ENCODE peak calls at places on chromosomes 5 and 9, in six cellular contexts. One of them, this sample, is unnamed.

GRCh38 chr9:133991964-133992779 is at the start of gene VAV2:
- DNase-seq in neuronal stem cell: peak
- DNase-seq in IMR-90: peak
- DNase-seq in mesenchymal stem cell: peak
- DNase-seq in H1: no peak
- DNase-seq in trophoblast cell: peak
- DNase-seq in this sample: peak

GRCh38 chr9:114503009-114503408 is 2.3 kb downstream of the WHRN start:
- DNase-seq in neuronal stem cell: no peak
- DNase-seq in IMR-90: no peak
- DNase-seq in mesenchymal stem cell: no peak
- DNase-seq in H1: no peak
- DNase-seq in trophoblast cell: no peak
- DNase-seq in this sample: no peak

GRCh38 chr9:81052846-81053245 is 636.5 kb downstream of the TLE1 start:
- DNase-seq in neuronal stem cell: no peak
- DNase-seq in IMR-90: peak
- DNase-seq in mesenchymal stem cell: peak
- DNase-seq in H1: no peak
- DNase-seq in trophoblast cell: no peak
- DNase-seq in this sample: no peak

GRCh38 chr5:135890867-135891266 is 4.8 kb downstream of the IL9 start:
- DNase-seq in neuronal stem cell: no peak
- DNase-seq in IMR-90: no peak
- DNase-seq in mesenchymal stem cell: no peak
- DNase-seq in H1: no peak
- DNase-seq in trophoblast cell: no peak
- DNase-seq in this sample: no peak

GRCh38 chr5:176614805-176615478 is 5.0 kb upstream of the GPRIN1 start:
- DNase-seq in neuronal stem cell: no peak
- DNase-seq in IMR-90: peak
- DNase-seq in mesenchymal stem cell: peak
- DNase-seq in H1: no peak
- DNase-seq in trophoblast cell: no peak
- DNase-seq in this sample: no peak

GRCh38 chr5:175548899-175549311 is 70.5 kb downstream of the SFXN1 start:
- DNase-seq in neuronal stem cell: no peak
- DNase-seq in IMR-90: no peak
- DNase-seq in mesenchymal stem cell: no peak
- DNase-seq in H1: no peak
- DNase-seq in trophoblast cell: no peak
- DNase-seq in this sample: peak

GRCh38 chr5:26625099-26625498 is 413.3 kb downstream of the CDH9 start:
- DNase-seq in neuronal stem cell: no peak
- DNase-seq in IMR-90: no peak
- DNase-seq in mesenchymal stem cell: no peak
- DNase-seq in H1: no peak
- DNase-seq in trophoblast cell: no peak
- DNase-seq in this sample: no peak

GRCh38 chr5:56827043-56827442 is 11.7 kb downstream of the MAP3K1 start:
- DNase-seq in neuronal stem cell: no peak
- DNase-seq in IMR-90: no peak
- DNase-seq in mesenchymal stem cell: no peak
- DNase-seq in H1: no peak
- DNase-seq in trophoblast cell: peak
- DNase-seq in this sample: peak

GRCh38 chr5:168314735-168315411 is 23.4 kb downstream of the WWC1 start:
- DNase-seq in neuronal stem cell: no peak
- DNase-seq in IMR-90: peak
- DNase-seq in mesenchymal stem cell: peak
- DNase-seq in H1: no peak
- DNase-seq in trophoblast cell: peak
- DNase-seq in this sample: peak

GRCh38 chr9:38437193-38437823 is 13.1 kb upstream of the IGFBPL1 start:
- DNase-seq in neuronal stem cell: no peak
- DNase-seq in IMR-90: peak
- DNase-seq in mesenchymal stem cell: peak
- DNase-seq in H1: no peak
- DNase-seq in trophoblast cell: peak
- DNase-seq in this sample: no peak

GRCh38 chr9:115373000-115373709 is 255.2 kb upstream of the TNC start:
- DNase-seq in neuronal stem cell: no peak
- DNase-seq in IMR-90: peak
- DNase-seq in mesenchymal stem cell: peak
- DNase-seq in H1: no peak
- DNase-seq in trophoblast cell: peak
- DNase-seq in this sample: no peak

GRCh38 chr9:36486933-36487481 is 85.7 kb upstream of the MELK start:
- DNase-seq in neuronal stem cell: peak
- DNase-seq in IMR-90: no peak
- DNase-seq in mesenchymal stem cell: peak
- DNase-seq in H1: no peak
- DNase-seq in trophoblast cell: peak
- DNase-seq in this sample: peak

GRCh38 chr9:94870465-94870792 is 143.9 kb downstream of the AOPEP start:
- DNase-seq in neuronal stem cell: no peak
- DNase-seq in IMR-90: no peak
- DNase-seq in mesenchymal stem cell: no peak
- DNase-seq in H1: no peak
- DNase-seq in trophoblast cell: no peak
- DNase-seq in this sample: no peak

GRCh38 chr5:96817496-96817895 is 9.8 kb upstream of the ERAP1 start:
- DNase-seq in neuronal stem cell: no peak
- DNase-seq in IMR-90: no peak
- DNase-seq in mesenchymal stem cell: no peak
- DNase-seq in H1: no peak
- DNase-seq in trophoblast cell: no peak
- DNase-seq in this sample: no peak

GRCh38 chr5:157820593-157821252 is 38.2 kb downstream of the CLINT1 start:
- DNase-seq in neuronal stem cell: peak
- DNase-seq in IMR-90: peak
- DNase-seq in mesenchymal stem cell: peak
- DNase-seq in H1: no peak
- DNase-seq in trophoblast cell: peak
- DNase-seq in this sample: no peak

GRCh38 chr5:78677777-78678668 is 29.5 kb upstream of the LHFPL2 start:
- DNase-seq in neuronal stem cell: no peak
- DNase-seq in IMR-90: peak
- DNase-seq in mesenchymal stem cell: peak
- DNase-seq in H1: no peak
- DNase-seq in trophoblast cell: peak
- DNase-seq in this sample: no peak

GRCh38 chr5:147208134-147208533 is 26.7 kb upstream of the STK32A start:
- DNase-seq in neuronal stem cell: no peak
- DNase-seq in IMR-90: no peak
- DNase-seq in mesenchymal stem cell: no peak
- DNase-seq in H1: no peak
- DNase-seq in trophoblast cell: no peak
- DNase-seq in this sample: no peak

GRCh38 chr5:113292535-113292934 is 142.3 kb downstream of the TSSK1B start:
- DNase-seq in neuronal stem cell: no peak
- DNase-seq in IMR-90: peak
- DNase-seq in mesenchymal stem cell: peak
- DNase-seq in H1: no peak
- DNase-seq in trophoblast cell: no peak
- DNase-seq in this sample: no peak

GRCh38 chr9:119289740-119290139 is 79.5 kb downstream of the BRINP1 start:
- DNase-seq in neuronal stem cell: peak
- DNase-seq in IMR-90: no peak
- DNase-seq in mesenchymal stem cell: peak
- DNase-seq in H1: no peak
- DNase-seq in trophoblast cell: peak
- DNase-seq in this sample: peak

GRCh38 chr5:1974501-1975405 is 92.0 kb upstream of the IRX4 start:
- DNase-seq in neuronal stem cell: no peak
- DNase-seq in IMR-90: no peak
- DNase-seq in mesenchymal stem cell: no peak
- DNase-seq in H1: no peak
- DNase-seq in trophoblast cell: no peak
- DNase-seq in this sample: no peak

GRCh38 chr5:13133951-13134350 is 810.5 kb downstream of the DNAH5 start:
- DNase-seq in neuronal stem cell: no peak
- DNase-seq in IMR-90: no peak
- DNase-seq in mesenchymal stem cell: no peak
- DNase-seq in H1: no peak
- DNase-seq in trophoblast cell: no peak
- DNase-seq in this sample: peak

GRCh38 chr5:53031695-53032096 is 42.5 kb downstream of the ITGA2 start:
- DNase-seq in neuronal stem cell: no peak
- DNase-seq in IMR-90: peak
- DNase-seq in mesenchymal stem cell: peak
- DNase-seq in H1: no peak
- DNase-seq in trophoblast cell: peak
- DNase-seq in this sample: no peak

GRCh38 chr9:121333950-121334773 is 35.9 kb downstream of the STOM start:
- DNase-seq in neuronal stem cell: no peak
- DNase-seq in IMR-90: no peak
- DNase-seq in mesenchymal stem cell: no peak
- DNase-seq in H1: no peak
- DNase-seq in trophoblast cell: peak
- DNase-seq in this sample: no peak

GRCh38 chr9:131734165-131734610 is 5.7 kb downstream of the RAPGEF1 start:
- DNase-seq in neuronal stem cell: no peak
- DNase-seq in IMR-90: no peak
- DNase-seq in mesenchymal stem cell: no peak
- DNase-seq in H1: no peak
- DNase-seq in trophoblast cell: peak
- DNase-seq in this sample: no peak

GRCh38 chr9:35867538-35867937 is 2.7 kb downstream of the OR13J1 start:
- DNase-seq in neuronal stem cell: no peak
- DNase-seq in IMR-90: no peak
- DNase-seq in mesenchymal stem cell: no peak
- DNase-seq in H1: no peak
- DNase-seq in trophoblast cell: no peak
- DNase-seq in this sample: no peak

GRCh38 chr5:72557147-72557501 is 49.9 kb upstream of the ZNF366 start:
- DNase-seq in neuronal stem cell: no peak
- DNase-seq in IMR-90: no peak
- DNase-seq in mesenchymal stem cell: no peak
- DNase-seq in H1: no peak
- DNase-seq in trophoblast cell: no peak
- DNase-seq in this sample: no peak

GRCh38 chr5:169636477-169637084 is 494 bp upstream of the DOCK2 start:
- DNase-seq in neuronal stem cell: no peak
- DNase-seq in IMR-90: no peak
- DNase-seq in mesenchymal stem cell: no peak
- DNase-seq in H1: no peak
- DNase-seq in trophoblast cell: no peak
- DNase-seq in this sample: peak

GRCh38 chr5:106085136-106085535 is 1585.6 kb downstream of the EFNA5 start:
- DNase-seq in neuronal stem cell: no peak
- DNase-seq in IMR-90: no peak
- DNase-seq in mesenchymal stem cell: no peak
- DNase-seq in H1: no peak
- DNase-seq in trophoblast cell: no peak
- DNase-seq in this sample: no peak

GRCh38 chr9:113564804-113565237 is 101.3 kb downstream of the RGS3 start:
- DNase-seq in neuronal stem cell: no peak
- DNase-seq in IMR-90: peak
- DNase-seq in mesenchymal stem cell: peak
- DNase-seq in H1: no peak
- DNase-seq in trophoblast cell: no peak
- DNase-seq in this sample: peak

GRCh38 chr5:109558364-109558763 is 131.4 kb upstream of the MAN2A1 start:
- DNase-seq in neuronal stem cell: no peak
- DNase-seq in IMR-90: no peak
- DNase-seq in mesenchymal stem cell: no peak
- DNase-seq in H1: no peak
- DNase-seq in trophoblast cell: no peak
- DNase-seq in this sample: no peak

GRCh38 chr5:124746916-124747769 is 704 bp upstream of the ZNF608 start:
- DNase-seq in neuronal stem cell: peak
- DNase-seq in IMR-90: peak
- DNase-seq in mesenchymal stem cell: peak
- DNase-seq in H1: no peak
- DNase-seq in trophoblast cell: peak
- DNase-seq in this sample: peak

GRCh38 chr9:26159575-26160392 is 481.5 kb upstream of the TUSC1 start:
- DNase-seq in neuronal stem cell: no peak
- DNase-seq in IMR-90: peak
- DNase-seq in mesenchymal stem cell: peak
- DNase-seq in H1: no peak
- DNase-seq in trophoblast cell: no peak
- DNase-seq in this sample: no peak

GRCh38 chr5:131270809-131271208 is 7.0 kb downstream of the CDC42SE2 start:
- DNase-seq in neuronal stem cell: no peak
- DNase-seq in IMR-90: peak
- DNase-seq in mesenchymal stem cell: peak
- DNase-seq in H1: no peak
- DNase-seq in trophoblast cell: peak
- DNase-seq in this sample: no peak

GRCh38 chr5:167726641-167727040 is 564.8 kb upstream of the WWC1 start:
- DNase-seq in neuronal stem cell: no peak
- DNase-seq in IMR-90: no peak
- DNase-seq in mesenchymal stem cell: no peak
- DNase-seq in H1: no peak
- DNase-seq in trophoblast cell: no peak
- DNase-seq in this sample: no peak

GRCh38 chr5:160133071-160133917 is 14.0 kb upstream of the PWWP2A start:
- DNase-seq in neuronal stem cell: peak
- DNase-seq in IMR-90: no peak
- DNase-seq in mesenchymal stem cell: peak
- DNase-seq in H1: peak
- DNase-seq in trophoblast cell: no peak
- DNase-seq in this sample: peak
- H2BK5ac ChIP-seq in neuronal stem cell: no peak
- H2BK5ac ChIP-seq in IMR-90: no peak
- H2BK5ac ChIP-seq in mesenchymal stem cell: no peak
- H2BK5ac ChIP-seq in H1: peak
- H2BK5ac ChIP-seq in trophoblast cell: no peak
- H2BK5ac ChIP-seq in this sample: no peak

GRCh38 chr5:33688041-33688980 is 203.5 kb downstream of the ADAMTS12 start:
- DNase-seq in neuronal stem cell: no peak
- DNase-seq in IMR-90: no peak
- DNase-seq in mesenchymal stem cell: no peak
- DNase-seq in H1: no peak
- DNase-seq in trophoblast cell: no peak
- DNase-seq in this sample: no peak
- H2AFZ ChIP-seq in neuronal stem cell: no peak
- H2AFZ ChIP-seq in IMR-90: no peak
- H2AFZ ChIP-seq in mesenchymal stem cell: no peak
- H2AFZ ChIP-seq in H1: no peak
- H2AFZ ChIP-seq in trophoblast cell: no peak
- H2AFZ ChIP-seq in this sample: no peak

GRCh38 chr5:142319560-142320426 is 5.0 kb downstream of the SPRY4 start:
- DNase-seq in neuronal stem cell: peak
- DNase-seq in IMR-90: no peak
- DNase-seq in mesenchymal stem cell: peak
- DNase-seq in H1: no peak
- DNase-seq in trophoblast cell: no peak
- DNase-seq in this sample: no peak
- H2BK5ac ChIP-seq in neuronal stem cell: no peak
- H2BK5ac ChIP-seq in IMR-90: peak
- H2BK5ac ChIP-seq in mesenchymal stem cell: no peak
- H2BK5ac ChIP-seq in H1: no peak
- H2BK5ac ChIP-seq in trophoblast cell: no peak
- H2BK5ac ChIP-seq in this sample: no peak

GRCh38 chr5:116947691-116948528 is 373.3 kb upstream of the SEMA6A start:
- DNase-seq in neuronal stem cell: peak
- DNase-seq in IMR-90: no peak
- DNase-seq in mesenchymal stem cell: peak
- DNase-seq in H1: peak
- DNase-seq in trophoblast cell: peak
- DNase-seq in this sample: peak
- H2AFZ ChIP-seq in neuronal stem cell: peak
- H2AFZ ChIP-seq in IMR-90: no peak
- H2AFZ ChIP-seq in mesenchymal stem cell: peak
- H2AFZ ChIP-seq in H1: no peak
- H2AFZ ChIP-seq in trophoblast cell: no peak
- H2AFZ ChIP-seq in this sample: no peak

This sample was measured in H9.